ENCODE peak calls at places on chromosomes 7 and 10, in four cellular contexts. B, H, P and O are unnamed samples.

GRCh38 chr10:133200621-133201031 is 29.4 kb upstream of the UTF1 start:
- DNase-seq in B (no peak), H (no peak), P (no peak), O (no peak)

GRCh38 chr10:91328320-91328984 is 81.7 kb upstream of the HECTD2 start:
- DNase-seq in B (no peak), H (no peak), P (no peak), O (no peak)

GRCh38 chr7:139784643-139785042 is 6.8 kb upstream of the HIPK2 start:
- DNase-seq in B (no peak), H (no peak), P (no peak), O (no peak)

GRCh38 chr10:112955736-112956421 is 5.8 kb downstream of the TCF7L2 start:
- DNase-seq in B (no peak), H (no peak), P (no peak), O (peak)

GRCh38 chr7:295155-296154 is 5.5 kb downstream of the FOXL3 start:
- DNase-seq in B (no peak), H (no peak), P (no peak), O (no peak)

GRCh38 chr7:84610390-84610789 is 415.8 kb upstream of the SEMA3A start:
- DNase-seq in B (no peak), H (no peak), P (no peak), O (no peak)

GRCh38 chr10:57952741-57953140 is 315.0 kb downstream of the IPMK start:
- DNase-seq in B (no peak), H (no peak), P (no peak), O (no peak)

GRCh38 chr10:114683162-114683561 is 25.1 kb upstream of the ABLIM1 start:
- DNase-seq in B (peak), H (no peak), P (no peak), O (no peak)

GRCh38 chr10:62048919-62049636 is 147.6 kb downstream of the ARID5B start:
- DNase-seq in B (peak), H (no peak), P (peak), O (peak)

GRCh38 chr7:1845536-1846311 is 175.6 kb downstream of the ELFN1 start:
- DNase-seq in B (no peak), H (no peak), P (no peak), O (peak)

GRCh38 chr7:47049234-47049774 is 532.6 kb downstream of the TNS3 start:
- DNase-seq in B (no peak), H (no peak), P (no peak), O (no peak)

GRCh38 chr10:31836569-31837406 is 91.8 kb downstream of the ARHGAP12 start:
- DNase-seq in B (no peak), H (no peak), P (no peak), O (no peak)

GRCh38 chr10:30300728-30301127 is 48.4 kb downstream of the MTPAP start:
- DNase-seq in B (no peak), H (no peak), P (no peak), O (no peak)

GRCh38 chr7:36114355-36114754 is 38.7 kb upstream of the EEPD1 start:
- DNase-seq in B (no peak), H (no peak), P (no peak), O (no peak)

GRCh38 chr10:128047337-128047736 is 78.9 kb downstream of the MKI67 start:
- DNase-seq in B (peak), H (peak), P (peak), O (peak)

GRCh38 chr10:92183199-92183598 is 107.7 kb downstream of the CPEB3 start:
- DNase-seq in B (no peak), H (no peak), P (no peak), O (no peak)

GRCh38 chr10:127702201-127702600 is 34.8 kb upstream of the FOXI2 start:
- DNase-seq in B (no peak), H (no peak), P (no peak), O (no peak)

GRCh38 chr10:11480687-11481086 is 130.8 kb downstream of the USP6NL start:
- DNase-seq in B (no peak), H (no peak), P (no peak), O (no peak)

GRCh38 chr7:46109447-46109846 is 188.4 kb upstream of the IGFBP3 start:
- DNase-seq in B (no peak), H (no peak), P (no peak), O (no peak)

GRCh38 chr7:129780257-129781127 is 169.0 kb downstream of the NRF1 start:
- DNase-seq in B (peak), H (no peak), P (peak), O (peak)

GRCh38 chr10:78259394-78259793 is 225.7 kb downstream of the RPS24 start:
- DNase-seq in B (no peak), H (no peak), P (no peak), O (no peak)

GRCh38 chr10:78260141-78260540 is 226.5 kb downstream of the RPS24 start:
- DNase-seq in B (no peak), H (no peak), P (no peak), O (no peak)

GRCh38 chr10:78260675-78261074 is 227.0 kb downstream of the RPS24 start:
- DNase-seq in B (no peak), H (no peak), P (no peak), O (no peak)

GRCh38 chr10:78255796-78256638 is 222.4 kb downstream of the RPS24 start:
- DNase-seq in B (peak), H (no peak), P (peak), O (peak)

DNA sequence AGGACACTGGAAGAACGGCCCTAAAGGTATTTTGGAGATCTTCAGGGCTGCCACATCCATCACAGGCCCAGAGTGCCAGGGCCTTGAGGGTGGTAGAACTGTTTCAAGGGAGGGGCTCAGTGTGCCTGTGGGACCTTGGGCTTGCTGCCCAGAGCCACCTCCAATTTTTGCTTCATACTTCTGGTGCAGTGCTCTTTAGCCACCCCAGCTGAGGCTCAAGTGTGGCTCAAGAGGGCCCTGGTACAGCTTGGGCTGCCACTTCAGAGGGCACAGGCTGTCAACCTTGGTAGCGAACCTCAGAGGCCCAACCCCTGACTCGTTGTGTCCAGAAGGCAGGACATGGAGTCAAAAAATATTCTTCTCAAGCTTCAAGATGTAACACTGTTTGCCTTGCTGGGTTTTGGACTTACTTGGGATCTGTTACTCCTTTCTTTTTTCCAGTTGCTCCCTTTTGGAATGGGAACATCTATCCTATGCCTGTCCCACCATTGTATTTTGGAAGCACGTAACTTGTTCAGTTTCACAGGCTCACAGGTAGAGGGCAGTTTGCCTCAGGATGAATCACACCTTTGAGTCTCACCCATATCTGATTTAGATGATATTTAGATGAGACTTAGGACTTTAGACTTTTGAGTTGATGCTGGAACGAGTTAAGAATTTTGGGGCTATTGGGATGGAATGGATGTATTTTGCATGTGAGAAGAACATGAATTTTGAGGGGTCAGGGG is 224.8 kb downstream of the RPS24 start:
- DNase-seq in B (no peak), H (no peak), P (no peak), O (no peak)
- TF ChIP-seq CTCF in B (no peak), H (peak), P (no peak), O (peak)

GRCh38 chr10:27503498-27504006 is 552 bp upstream of the RAB18 start:
- DNase-seq in B (no peak), H (no peak), P (no peak), O (no peak)
- TF ChIP-seq POLR2AphosphoS5 in B (no peak), H (no peak), P (no peak), O (no peak)

DNA sequence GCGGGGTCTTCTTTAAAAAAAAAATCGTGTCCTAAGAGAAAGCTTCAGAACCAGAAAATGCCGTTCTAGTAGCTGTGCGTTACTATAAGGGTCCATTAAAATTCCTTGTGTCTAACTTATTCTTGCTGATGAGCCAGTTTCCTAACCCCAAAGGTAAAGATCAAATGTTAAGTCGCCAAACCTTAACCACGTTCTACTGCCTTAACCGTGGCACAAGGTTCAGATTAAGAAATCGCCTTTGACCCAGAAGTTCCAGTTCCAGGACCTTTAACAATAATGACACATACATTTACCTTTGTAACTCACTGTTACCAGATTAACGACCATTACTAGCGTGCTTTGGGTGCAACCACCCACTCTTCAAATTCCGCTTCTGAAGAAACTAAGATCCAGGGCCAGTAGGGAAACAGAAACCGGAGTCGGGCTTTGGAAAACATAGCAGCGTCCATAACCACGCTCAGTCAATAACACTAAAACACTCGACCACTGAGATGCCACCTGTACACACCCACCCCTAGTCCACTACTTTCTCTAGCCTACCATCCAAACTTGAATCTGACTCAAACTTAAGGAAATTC is 620 bp downstream of the BET1 start:
- DNase-seq in B (no peak), H (no peak), P (no peak), O (no peak)
- TF ChIP-seq POLR2A in B (no peak), H (no peak), P (no peak), O (no peak)

GRCh38 chr7:81285142-81285871 is 366.5 kb upstream of the SEMA3C start:
- DNase-seq in B (no peak), H (no peak), P (no peak), O (no peak)
- TF ChIP-seq CTCF in B (no peak), H (no peak), P (no peak), O (no peak)

DNA sequence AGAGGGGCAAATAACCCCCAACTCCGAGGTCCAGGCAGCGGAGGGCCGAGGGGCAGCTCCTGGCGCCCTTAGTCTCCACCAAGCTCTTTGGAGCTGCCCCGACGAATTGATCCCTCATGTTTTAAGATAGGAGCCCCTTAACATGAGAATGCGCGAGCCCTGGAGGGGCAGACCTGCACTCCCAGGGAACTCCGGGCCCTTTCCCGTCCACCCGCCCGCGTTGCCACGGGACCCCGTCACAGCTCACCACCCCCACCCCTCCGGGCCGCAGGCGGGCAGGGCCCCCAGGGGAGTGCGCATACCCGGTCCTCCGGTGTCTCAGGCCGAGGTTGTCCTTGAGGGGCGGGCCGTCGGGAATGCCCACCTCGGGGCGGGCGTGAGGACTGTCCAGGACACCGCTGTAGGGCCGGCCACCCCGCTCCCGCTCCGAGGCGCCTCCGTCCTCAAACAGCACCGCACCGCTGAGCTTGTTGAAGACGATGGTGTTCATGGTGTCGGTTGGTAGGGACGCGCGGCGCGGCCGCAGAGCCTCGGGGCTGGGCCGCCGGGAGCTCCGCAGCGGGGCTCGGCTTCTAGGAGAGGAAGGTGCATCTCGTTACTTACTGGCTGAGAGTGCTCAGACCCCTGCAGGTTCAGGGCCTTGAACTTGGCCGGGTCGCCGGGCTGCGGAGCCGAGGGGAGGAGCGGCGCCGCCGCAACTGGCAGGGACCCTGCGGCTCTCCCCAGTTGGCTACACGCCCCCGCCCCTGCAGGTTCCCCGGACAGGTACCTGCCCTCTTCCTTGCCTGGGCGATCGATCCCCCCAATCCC is 2.5 kb downstream of the MKX start:
- DNase-seq in B (no peak), H (no peak), P (peak), O (peak)
- TF ChIP-seq POLR2AphosphoS5 in B (no peak), H (no peak), P (no peak), O (no peak)

GRCh38 chr10:71778071-71778470 is 4.8 kb upstream of the VSIR start:
- DNase-seq in B (no peak), H (no peak), P (no peak), O (no peak)
- TF ChIP-seq POLR2A in B (no peak), H (no peak), P (no peak), O (no peak)

DNA sequence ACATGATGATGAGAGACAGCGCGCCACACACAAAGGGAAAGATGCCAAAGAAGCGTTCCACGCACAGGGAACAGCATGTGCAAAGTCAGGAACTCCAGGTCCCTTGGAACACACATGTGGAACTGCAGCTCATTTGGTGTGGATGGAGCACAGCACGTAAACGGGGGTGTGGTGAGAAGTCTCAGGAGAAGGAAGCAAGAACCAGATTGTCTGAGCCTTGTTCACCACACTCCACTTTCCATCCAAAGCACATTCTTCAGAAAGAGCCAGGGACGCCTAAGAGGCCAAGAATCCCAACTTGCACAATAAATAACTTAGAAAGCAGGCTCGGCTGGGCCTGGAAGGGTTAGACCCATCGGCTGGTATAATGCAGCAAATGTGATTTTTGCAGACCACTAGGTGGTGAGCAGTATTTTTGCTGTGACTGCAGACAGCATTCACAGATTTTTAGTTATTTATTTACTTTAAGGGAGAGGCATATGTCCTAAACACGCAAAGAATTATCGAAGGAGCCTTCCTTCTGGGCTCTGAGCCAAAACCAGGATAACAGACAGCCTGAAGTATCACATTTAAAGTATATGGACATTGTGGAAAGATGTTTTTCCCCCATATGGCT is 27.9 kb upstream of the ASCC1 start:
- DNase-seq in B (peak), H (no peak), P (peak), O (peak)
- TF ChIP-seq CTCF in B (peak), H (peak), P (no peak), O (peak)

DNA sequence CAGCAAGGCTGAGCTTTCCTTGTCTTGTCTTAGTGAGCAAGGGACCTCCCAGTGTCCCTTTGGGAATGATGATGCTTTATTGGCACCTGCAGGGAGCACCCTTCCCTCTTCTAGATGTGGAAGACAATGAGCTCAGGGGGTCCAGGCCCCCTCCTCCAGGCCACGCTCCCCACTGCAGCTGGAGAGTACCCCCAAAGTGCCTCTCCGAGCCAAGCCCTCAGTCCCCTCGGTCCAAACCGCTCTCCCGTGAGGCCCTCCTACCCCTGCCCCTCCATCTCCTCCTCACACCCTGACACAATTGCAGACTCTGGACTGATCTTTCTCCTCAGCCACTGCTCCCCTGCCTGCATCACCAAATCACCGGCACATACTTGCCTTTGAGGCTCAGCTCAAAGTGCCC is 16.7 kb downstream of the RBP3 start:
- DNase-seq in B (no peak), H (no peak), P (no peak), O (no peak)
- TF ChIP-seq POLR2AphosphoS5 in B (no peak), H (no peak), P (no peak), O (no peak)

DNA sequence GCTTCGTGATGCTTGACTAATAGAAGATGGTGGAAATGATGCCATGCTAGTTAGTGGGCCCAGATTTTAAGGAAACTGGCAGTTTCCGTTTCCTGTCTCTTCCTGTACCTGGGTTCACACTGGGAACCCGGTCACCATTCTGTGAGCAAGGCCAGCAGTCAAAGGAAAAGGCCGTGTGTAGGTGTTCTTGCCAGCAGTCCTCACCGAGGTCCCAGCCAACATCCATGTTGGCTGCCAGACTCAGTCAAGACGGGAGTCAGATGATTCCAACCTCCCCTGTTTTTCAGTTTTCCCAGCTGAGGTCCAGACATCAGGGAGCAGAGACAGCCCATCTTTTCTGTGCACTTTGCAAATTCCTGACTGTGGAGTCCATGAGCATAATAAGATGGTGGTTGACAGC is 15.2 kb upstream of the PILRB start:
- DNase-seq in B (no peak), H (no peak), P (no peak), O (no peak)
- TF ChIP-seq POLR2A in B (no peak), H (no peak), P (no peak), O (no peak)